ENCODE peak calls at places on chromosome 21, in seven cellular contexts. I is epithelial cell of proximal tubule, U is tibial nerve, X is heart left ventricle, D is left lung, Q is astrocyte of the spinal cord, K is left ventricle myocardium inferior. R is an unnamed sample.

GRCh38 chr21:16186742-16187141 is 457.0 kb downstream of the USP25 start:
- DNase-seq in I (no peak), U (no peak), X (no peak), D (no peak), Q (no peak), K (no peak), R (no peak)

GRCh38 chr21:37658121-37658993 is 257.9 kb downstream of the KCNJ6 start:
- DNase-seq in I (no peak), U (no peak), X (no peak), D (no peak), Q (peak), K (no peak), R (no peak)

GRCh38 chr21:17428484-17428869 is 84.4 kb upstream of the CXADR start:
- DNase-seq in I (peak), U (no peak), X (no peak), D (no peak), Q (no peak), K (no peak), R (no peak)

GRCh38 chr21:36879827-36880226 is 86.6 kb downstream of the HLCS start:
- DNase-seq in I (no peak), U (no peak), X (no peak), D (no peak), Q (no peak), K (no peak), R (no peak)

GRCh38 chr21:16911166-16911607 is 601.7 kb upstream of the CXADR start:
- DNase-seq in I (no peak), U (no peak), X (no peak), D (no peak), Q (no peak), K (no peak), R (no peak)

GRCh38 chr21:27206368-27206982 is 239.6 kb upstream of the ADAMTS5 start:
- DNase-seq in I (no peak), U (no peak), X (no peak), D (no peak), Q (peak), K (no peak), R (no peak)

GRCh38 chr21:14693997-14694396 is 147.9 kb upstream of the SAMSN1 start:
- DNase-seq in I (no peak), U (no peak), X (no peak), D (no peak), Q (no peak), K (no peak), R (no peak)

GRCh38 chr21:23475518-23476189 is 2131.6 kb downstream of the MRPL39 start:
- DNase-seq in I (no peak), U (no peak), X (no peak), D (no peak), Q (no peak), K (no peak), R (no peak)

GRCh38 chr21:26966978-26967913 is at the start of gene ADAMTS5:
- DNase-seq in I (peak), U (no peak), X (peak), D (peak), Q (peak), K (peak), R (no peak)

GRCh38 chr21:42672699-42673458 is 19.5 kb downstream of the PDE9A start:
- DNase-seq in I (no peak), U (no peak), X (no peak), D (peak), Q (peak), K (no peak), R (peak)

GRCh38 chr21:25171438-25171837 is 435.8 kb downstream of the MRPL39 start:
- DNase-seq in I (peak), U (no peak), X (no peak), D (no peak), Q (peak), K (no peak), R (no peak)

GRCh38 chr21:26846036-26846931 is 1.1 kb upstream of the ADAMTS1 start:
- DNase-seq in I (peak), U (peak), X (peak), D (peak), Q (peak), K (peak), R (no peak)

GRCh38 chr21:29105218-29105617 is 25.2 kb upstream of the MAP3K7CL start:
- DNase-seq in I (peak), U (no peak), X (no peak), D (no peak), Q (no peak), K (no peak), R (no peak)

GRCh38 chr21:37562920-37563640 is 196.5 kb downstream of the DYRK1A start:
- DNase-seq in I (no peak), U (no peak), X (no peak), D (no peak), Q (no peak), K (no peak), R (no peak)

GRCh38 chr21:43302769-43303168 is 124.2 kb downstream of the SIK1 start:
- DNase-seq in I (no peak), U (no peak), X (no peak), D (peak), Q (no peak), K (peak), R (no peak)

GRCh38 chr21:41719691-41720090 is 47.2 kb downstream of the RIPK4 start:
- DNase-seq in I (no peak), U (no peak), X (no peak), D (no peak), Q (no peak), K (no peak), R (no peak)

GRCh38 chr21:37509802-37510393 is 143.3 kb downstream of the DYRK1A start:
- DNase-seq in I (no peak), U (no peak), X (no peak), D (no peak), Q (peak), K (no peak), R (no peak)

GRCh38 chr21:34639882-34640788 is 25.2 kb upstream of the RCAN1 start:
- DNase-seq in I (no peak), U (no peak), X (no peak), D (no peak), Q (peak), K (no peak), R (no peak)

GRCh38 chr21:35234725-35235124 is 185.6 kb upstream of the RUNX1 start:
- DNase-seq in I (no peak), U (no peak), X (no peak), D (no peak), Q (peak), K (no peak), R (no peak)

GRCh38 chr21:43754948-43755781 is 20.9 kb downstream of the CSTB start:
- DNase-seq in I (no peak), U (no peak), X (no peak), D (no peak), Q (no peak), K (no peak), R (no peak)

GRCh38 chr21:32412162-32412997 is at the start of gene EVA1C:
- DNase-seq in I (no peak), U (peak), X (peak), D (peak), Q (peak), K (peak), R (no peak)

GRCh38 chr21:32410291-32410690 is 2.2 kb upstream of the EVA1C start:
- DNase-seq in I (no peak), U (no peak), X (no peak), D (no peak), Q (no peak), K (no peak), R (no peak)

GRCh38 chr21:32412998-32413504 is 545 bp downstream of the EVA1C start:
- DNase-seq in I (no peak), U (peak), X (peak), D (peak), Q (peak), K (peak), R (no peak)

GRCh38 chr21:32410916-32411315 is 1.6 kb upstream of the EVA1C start:
- DNase-seq in I (no peak), U (no peak), X (no peak), D (no peak), Q (no peak), K (no peak), R (no peak)

DNA sequence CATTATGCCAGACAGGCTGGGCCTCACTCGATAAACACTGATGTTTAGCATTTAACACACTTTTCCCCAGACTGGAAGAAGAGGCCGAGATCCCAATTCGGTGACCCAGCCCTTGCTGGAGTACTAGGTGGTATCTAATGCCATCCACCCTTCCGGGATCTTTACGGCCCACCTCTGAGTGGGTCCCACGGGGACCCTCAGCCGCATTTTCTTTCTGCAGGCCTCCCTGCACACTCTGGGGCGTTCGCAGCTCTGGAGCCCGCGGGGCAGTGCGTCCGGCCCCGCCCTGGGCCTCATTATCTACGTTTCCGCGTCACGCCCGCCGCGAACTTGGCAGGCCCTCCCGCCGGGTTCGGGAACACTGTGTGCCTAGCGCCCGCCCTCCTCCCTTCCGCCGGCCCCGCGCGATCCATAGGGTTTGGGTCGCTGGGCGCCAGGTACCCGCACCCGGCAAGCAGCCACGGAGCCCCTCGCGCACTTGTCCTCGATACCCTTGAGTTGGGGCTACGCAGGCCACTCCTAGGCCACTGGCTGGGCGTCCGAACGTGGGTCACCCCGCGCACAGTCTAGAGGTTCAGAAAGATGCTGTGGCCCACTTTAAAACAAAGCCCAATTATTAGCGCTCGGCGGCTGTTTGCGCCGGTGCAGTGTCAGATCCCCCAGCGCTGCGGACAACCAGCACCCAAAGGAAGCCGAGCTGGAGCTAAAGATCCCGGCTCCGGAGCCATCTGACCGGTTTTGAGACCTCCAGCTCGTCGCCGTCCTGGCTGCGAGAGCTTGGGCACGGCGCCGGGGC is 942 bp upstream of the EVA1C start:
- DNase-seq in I (no peak), U (peak), X (peak), D (peak), Q (peak), K (peak), R (no peak)
- H3K4me3 ChIP-seq in I (peak), U (peak), X (peak), D (peak), Q (peak), K (peak), R (peak)

DNA sequence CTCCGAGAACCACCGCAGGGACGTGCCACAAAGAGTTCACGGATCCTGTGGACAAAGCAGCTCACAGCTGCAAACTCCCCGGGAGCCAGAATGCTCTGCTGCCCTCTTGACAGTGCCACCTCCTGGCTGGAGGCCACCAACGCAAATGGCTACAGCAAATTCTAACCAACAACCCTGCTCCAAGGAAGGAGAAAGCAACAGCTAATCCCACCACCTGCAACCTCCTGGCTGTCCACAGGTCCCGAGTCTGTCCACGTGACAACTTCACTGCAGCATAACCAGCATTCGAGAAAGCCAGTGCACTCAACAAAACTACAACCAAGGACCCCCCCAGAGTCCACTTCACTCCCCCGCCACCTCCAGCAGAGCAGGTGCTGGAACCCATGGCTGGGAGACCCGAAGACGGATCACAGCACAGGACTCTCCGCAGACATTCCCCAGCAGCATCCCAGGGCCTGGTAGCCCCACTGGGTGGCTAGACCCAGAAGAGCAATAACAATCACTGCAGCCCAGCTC is 17.3 kb downstream of the POFUT2 start:
- DNase-seq in I (no peak), U (peak), X (no peak), D (no peak), Q (no peak), K (no peak), R (no peak)
- TF ChIP-seq CTCF in I (peak), U (no peak), X (no peak), D (no peak), Q (peak), K (no peak), R (peak)

GRCh38 chr21:46297311-46298082 is 11.4 kb downstream of the YBEY start:
- DNase-seq in I (no peak), U (no peak), X (peak), D (peak), Q (peak), K (peak), R (no peak)

GRCh38 chr21:46295996-46296752 is 10.0 kb downstream of the YBEY start:
- DNase-seq in I (no peak), U (peak), X (peak), D (peak), Q (peak), K (peak), R (no peak)

GRCh38 chr21:46299167-46299566 is 13.0 kb downstream of the YBEY start:
- DNase-seq in I (no peak), U (no peak), X (no peak), D (no peak), Q (no peak), K (no peak), R (no peak)

GRCh38 chr21:46295177-46295711 is 9.1 kb downstream of the YBEY start:
- DNase-seq in I (no peak), U (no peak), X (peak), D (no peak), Q (peak), K (peak), R (no peak)

DNA sequence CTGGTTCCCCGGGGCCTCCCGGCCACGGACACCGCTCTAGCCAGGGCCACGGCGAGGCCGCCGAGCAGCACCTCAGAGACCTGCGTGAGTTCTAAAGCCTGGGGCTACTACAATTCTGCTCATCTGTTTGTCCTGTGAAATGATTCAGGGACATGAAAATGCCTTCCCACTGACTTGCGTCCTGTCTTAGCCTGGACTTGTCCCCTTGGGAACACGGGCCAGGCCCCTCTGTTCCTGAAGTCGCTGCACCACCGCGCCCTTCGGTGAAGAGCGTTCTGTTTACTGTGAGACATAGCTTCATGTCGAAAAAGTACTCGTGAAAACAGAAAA is 11.9 kb downstream of the YBEY start:
- DNase-seq in I (no peak), U (no peak), X (no peak), D (no peak), Q (no peak), K (no peak), R (no peak)
- H3K4me3 ChIP-seq in I (no peak), U (peak), X (peak), D (peak), Q (peak), K (peak), R (peak)

GRCh38 chr21:38900499-38900898 is 94.8 kb downstream of the ETS2 start:
- DNase-seq in I (no peak), U (no peak), X (no peak), D (no peak), Q (no peak), K (no peak), R (no peak)
- TF ChIP-seq CTCF in I (no peak), U (no peak), X (no peak), D (no peak), Q (no peak), K (no peak), R (no peak)

GRCh38 chr21:39385299-39386145 is 36.6 kb upstream of the HMGN1 start:
- DNase-seq in I (no peak), U (peak), X (peak), D (peak), Q (peak), K (peak), R (peak)
- H3K4me3 ChIP-seq in I (peak), U (peak), X (peak), D (peak), Q (peak), K (peak), R (peak)